ENCODE peak calls at places on chromosomes 13 and 19, in eight cellular contexts. G, H, B, C, L, F, P and M are unnamed samples. For H3K4me1, the result is how much of the 10 kb centered on the place peaks cover.

GRCh38 chr13:94268661-94269060 is 210.8 kb downstream of the DCT start:
- DNase-seq in C (no peak), F (no peak), P (no peak), G (no peak), B (no peak), L (no peak), H (no peak), M (no peak)

GRCh38 chr19:35710784-35711723 is 6.7 kb downstream of the ZBTB32 start:
- DNase-seq in P (no peak), C (no peak), B (no peak), H (no peak), G (no peak), L (no peak), F (no peak), M (no peak)

GRCh38 chr19:53991224-53992113 is at the start of gene CACNG6:
- DNase-seq in L (no peak), H (no peak), B (no peak), C (no peak), P (no peak), F (no peak), G (no peak), M (no peak)

GRCh38 chr19:53157601-53158000 is 1.3 kb downstream of the ZNF347 start:
- DNase-seq in F (no peak), G (no peak), H (no peak), C (no peak), L (no peak), P (no peak), B (peak), M (peak)

GRCh38 chr19:34041922-34042521 is 130.3 kb upstream of the LSM14A start:
- DNase-seq in G (peak), C (peak), P (peak), L (peak), F (peak), B (peak), H (peak), M (peak)

GRCh38 chr13:30713133-30713532 is 22.2 kb upstream of the ALOX5AP start:
- DNase-seq in F (no peak), B (no peak), C (no peak), P (peak), L (no peak), G (peak), H (no peak), M (no peak)

GRCh38 chr13:26230703-26231102 is 8.6 kb upstream of the RNF6 start:
- DNase-seq in G (no peak), F (no peak), C (no peak), P (no peak), H (no peak), L (no peak), B (no peak), M (no peak)

GRCh38 chr19:40225440-40226305 is 816 bp downstream of the CCNP start:
- DNase-seq in H (no peak), B (no peak), L (no peak), G (no peak), C (no peak), F (no peak), P (no peak), M (no peak)

DNA sequence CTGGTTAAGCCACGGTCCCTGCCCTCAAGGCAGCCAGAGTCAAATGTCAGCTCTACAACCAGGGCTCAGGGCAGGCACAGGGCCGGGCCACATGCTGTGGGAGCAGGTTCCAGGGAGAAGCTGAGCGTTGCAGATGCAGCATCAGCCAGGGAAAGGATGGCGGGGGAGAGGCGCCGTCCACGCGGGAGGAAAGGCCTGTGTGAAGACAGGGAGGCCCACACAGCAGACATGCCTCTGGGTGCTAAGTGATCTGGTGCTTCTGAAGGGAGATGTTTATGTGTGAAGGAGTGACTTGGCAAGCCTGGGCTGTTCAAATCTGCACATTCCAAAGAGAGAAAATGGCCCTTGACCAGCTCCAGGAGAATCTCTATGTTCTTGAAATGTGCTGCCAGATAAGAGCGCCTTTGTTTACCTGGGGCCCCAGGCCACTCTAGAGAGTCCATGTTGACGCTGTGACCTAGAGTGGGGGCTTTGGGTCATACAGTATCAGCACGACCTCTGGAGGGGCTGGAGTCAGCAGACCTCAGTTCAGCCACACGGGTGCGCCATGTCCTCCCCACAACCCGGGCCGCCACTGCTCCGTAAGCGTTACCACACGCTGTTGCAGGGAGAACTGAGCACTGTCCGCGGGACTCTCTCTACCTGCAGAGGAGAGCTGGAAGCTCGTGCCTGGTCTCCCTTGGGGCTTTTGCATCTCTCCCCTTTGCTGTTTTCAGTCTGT is 15.9 kb upstream of the ATF5 start:
- DNase-seq in P (no peak), G (no peak), B (no peak), H (no peak), F (no peak), C (peak), L (no peak), M (no peak)
- TF ChIP-seq CTCF in P (no peak), G (no peak), B (no peak), H (peak), F (no peak), C (no peak), L (no peak), M (no peak)

DNA sequence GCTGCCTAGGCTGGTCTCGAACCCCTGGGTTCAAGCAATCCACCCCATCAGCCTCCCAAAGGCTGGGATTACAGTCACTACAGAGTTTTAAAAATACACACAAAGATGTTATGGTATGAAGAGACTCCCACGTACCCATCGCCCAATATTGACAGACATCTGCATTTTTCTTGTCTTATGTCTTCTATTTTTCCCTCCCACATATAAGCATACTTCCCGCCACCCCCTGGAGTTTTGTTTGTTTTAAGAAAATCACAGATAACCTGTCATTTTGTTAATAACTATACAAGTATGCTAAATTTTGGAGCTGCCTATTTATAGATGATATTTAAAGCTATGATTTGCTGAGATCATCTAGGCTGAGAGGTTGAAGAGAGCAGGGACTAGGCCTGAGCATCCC is 6.2 kb upstream of the SMG9 start:
- DNase-seq in F (no peak), G (no peak), P (no peak), L (no peak), H (no peak), B (no peak), C (no peak), M (no peak)
- H3K4me1 ChIP-seq in F (under half), G (under half), P (under half), L (under half), H (under half), B (under half), C (under half), M (under half)

GRCh38 chr13:46606915-46607413 is 54.0 kb downstream of the LRCH1 start:
- DNase-seq in B (no peak), H (no peak), G (no peak), F (no peak), P (no peak), C (no peak), L (no peak), M (no peak)
- H3K27ac ChIP-seq in B (peak), H (no peak), G (no peak), F (peak), P (peak), C (no peak), L (no peak), M (no peak)

GRCh38 chr13:99605417-99606321 is 104.4 kb downstream of the TM9SF2 start:
- DNase-seq in B (peak), G (no peak), L (no peak), P (peak), H (no peak), C (peak), F (peak), M (peak)

GRCh38 chr13:99608345-99608744 is 107.1 kb downstream of the TM9SF2 start:
- DNase-seq in H (no peak), F (no peak), C (no peak), G (no peak), P (no peak), L (no peak), B (no peak), M (no peak)

GRCh38 chr13:99610702-99611289 is 109.5 kb downstream of the TM9SF2 start:
- DNase-seq in P (no peak), G (no peak), L (no peak), B (no peak), F (no peak), C (no peak), H (peak), M (no peak)

GRCh38 chr13:99604636-99605035 is 103.4 kb downstream of the TM9SF2 start:
- DNase-seq in P (no peak), F (no peak), L (no peak), B (no peak), C (no peak), H (no peak), G (no peak), M (no peak)

DNA sequence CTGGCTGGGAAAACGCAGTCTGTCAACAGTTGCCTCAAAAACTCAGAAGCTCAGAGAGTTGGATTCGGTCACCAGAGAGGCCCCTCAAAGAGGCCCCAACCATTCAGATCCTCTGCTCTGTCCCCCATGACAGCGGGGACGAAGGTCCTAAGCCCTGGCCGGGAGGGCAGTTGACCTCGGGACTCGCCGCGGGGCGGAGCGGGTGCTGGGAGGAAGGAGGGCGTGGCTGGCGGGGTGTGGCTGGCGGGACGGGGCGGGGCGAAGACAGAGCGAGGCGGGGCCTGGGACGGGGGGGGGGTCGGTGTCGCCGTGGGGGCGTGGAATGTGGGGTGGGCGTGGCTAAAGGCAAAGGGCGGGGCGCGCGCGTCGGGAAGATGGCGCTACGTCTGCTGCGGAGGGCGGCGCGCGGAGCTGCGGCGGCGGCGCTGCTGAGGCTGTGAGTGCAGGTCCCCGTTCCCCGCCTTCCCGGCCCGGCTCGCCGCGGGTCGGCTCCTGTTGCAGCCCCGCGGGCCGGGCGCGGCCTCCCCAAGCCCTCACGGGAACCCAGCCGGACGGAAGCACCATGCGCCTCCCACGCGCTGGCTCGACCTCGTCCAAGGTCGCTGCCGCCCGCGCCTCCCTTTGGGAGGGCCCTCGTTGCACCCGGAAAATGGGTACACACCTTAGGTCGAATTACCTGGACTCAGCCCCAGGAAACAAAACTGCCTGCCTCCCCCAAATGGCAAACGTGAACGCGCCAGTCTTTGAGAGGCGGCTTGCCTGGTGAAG is 105.2 kb downstream of the TM9SF2 start:
- DNase-seq in H (peak), L (no peak), B (peak), P (peak), C (peak), G (peak), F (peak), M (peak)
- TF ChIP-seq CTCF in H (no peak), L (no peak), B (peak), P (no peak), C (no peak), G (no peak), F (no peak), M (no peak)

GRCh38 chr19:2187164-2187563 is 23.4 kb downstream of the DOT1L start:
- DNase-seq in L (no peak), G (no peak), B (no peak), F (no peak), C (no peak), H (no peak), P (no peak), M (no peak)
- H3K4me1 ChIP-seq in L (under half), G (under half), B (half or more), F (under half), C (under half), H (under half), P (under half), M (under half)

GRCh38 chr13:33367186-33367895 is 81.8 kb upstream of the STARD13 start:
- DNase-seq in F (no peak), H (no peak), G (no peak), P (no peak), L (no peak), B (no peak), C (no peak), M (no peak)
- H3K27ac ChIP-seq in F (no peak), H (no peak), G (no peak), P (no peak), L (no peak), B (no peak), C (no peak), M (peak)

GRCh38 chr13:47592256-47592655 is 408.8 kb downstream of the SUCLA2 start:
- DNase-seq in B (no peak), C (no peak), P (no peak), F (no peak), H (no peak), L (no peak), G (no peak), M (no peak)

DNA sequence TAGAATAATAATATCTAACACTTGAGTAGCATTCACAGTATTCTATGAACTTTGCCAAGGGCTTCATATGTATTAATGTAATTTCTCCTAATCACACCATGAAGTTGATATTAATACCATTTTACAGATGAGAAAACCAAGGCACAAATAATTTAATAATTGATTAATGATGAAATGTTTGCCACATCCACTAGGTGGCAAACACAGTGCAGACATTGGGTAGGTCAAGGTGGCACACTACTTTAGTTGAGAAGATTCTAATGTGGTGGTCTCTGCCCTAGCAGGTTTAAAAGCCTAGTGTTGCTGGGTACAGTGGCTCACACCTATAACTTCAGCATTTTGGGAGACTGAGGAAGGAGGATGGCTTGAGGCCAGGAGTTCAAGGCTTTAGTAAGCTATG is 412.4 kb downstream of the SUCLA2 start:
- DNase-seq in H (no peak), F (no peak), L (no peak), P (no peak), C (no peak), G (no peak), B (no peak), M (no peak)
- TF ChIP-seq CTCF in H (peak), F (no peak), L (no peak), P (no peak), C (no peak), G (peak), B (no peak), M (no peak)

GRCh38 chr13:45907501-45907900 is 55.9 kb upstream of the SIAH3 start:
- DNase-seq in B (no peak), G (no peak), P (no peak), H (no peak), F (no peak), L (no peak), C (no peak), M (no peak)

GRCh38 chr13:45909089-45909488 is 57.5 kb upstream of the SIAH3 start:
- DNase-seq in G (no peak), P (no peak), C (no peak), B (no peak), F (no peak), H (no peak), L (no peak), M (no peak)

GRCh38 chr13:45909724-45910123 is 58.2 kb upstream of the SIAH3 start:
- DNase-seq in F (no peak), G (no peak), L (no peak), B (no peak), H (no peak), C (no peak), P (no peak), M (no peak)
- H3K4me1 ChIP-seq in F (under half), G (under half), L (under half), B (under half), H (under half), C (under half), P (under half), M (under half)

DNA sequence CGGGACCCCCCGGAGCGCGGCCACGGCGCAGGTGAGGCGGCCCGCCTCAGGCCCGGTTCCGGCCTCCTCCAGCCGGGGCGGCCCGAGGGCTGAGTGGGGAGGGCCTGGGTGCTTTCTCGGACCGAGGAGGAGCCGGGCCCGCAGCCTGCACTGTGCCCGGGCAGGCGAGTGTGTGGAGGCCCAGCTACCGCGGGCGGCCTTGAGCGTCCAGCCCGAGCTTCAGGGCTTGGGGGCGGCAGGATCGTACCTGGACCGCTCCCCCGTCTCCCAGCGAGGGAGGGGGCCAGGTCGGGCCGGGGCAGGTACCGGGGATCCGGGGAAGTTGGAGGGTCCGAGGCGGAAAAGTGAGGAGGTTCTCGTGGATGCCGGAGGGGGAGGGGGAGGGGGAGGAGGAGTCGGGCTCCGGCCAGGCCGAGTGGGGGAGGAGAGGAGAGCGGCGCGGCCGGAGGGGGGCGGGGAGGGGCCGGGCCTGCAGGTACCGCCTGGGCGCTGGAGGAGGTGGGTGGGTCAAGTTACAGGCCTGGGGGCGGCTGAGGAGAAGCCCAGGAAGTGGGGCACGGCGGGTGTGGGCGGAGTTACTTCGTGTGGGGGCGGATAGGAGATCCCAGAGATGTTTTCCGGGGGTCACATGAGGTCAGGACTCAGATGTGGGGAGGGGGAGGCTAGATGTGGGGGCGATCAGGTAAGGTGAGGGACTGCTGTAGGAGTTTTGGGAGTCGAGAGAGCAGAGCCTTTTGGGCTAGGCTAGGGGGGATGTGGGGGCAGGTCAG is 545 bp downstream of the NACC1 start:
- DNase-seq in G (no peak), P (no peak), H (peak), B (no peak), C (peak), F (peak), L (no peak), M (peak)
- H3K27ac ChIP-seq in G (peak), P (peak), H (peak), B (no peak), C (peak), F (peak), L (peak), M (no peak)